ENCODE peak calls at places on chromosomes 4 and X, in ten cellular contexts. D is NCI-H748 treated with DMSO at 0.1 percent for 48 hours; R is astrocyte of the spinal cord; K is heart left ventricle; M is activated naive CD8-positive, alpha-beta T cell treated with anti-CD3 and anti-CD28 coated beads for 36 hours; V is mucosa of gallbladder; Y is NAMALWA; I is fibroblast of the aortic adventitia; S is EL; L is RKO. A is an unnamed sample.

GRCh38 chr4:101597204-101597603 is 193.3 kb upstream of the BANK1 start:
- DNase-seq in D (no peak), R (no peak), K (no peak), M (no peak), V (no peak), Y (peak), I (no peak), S (no peak), L (peak), A (no peak)

GRCh38 chr4:168693750-168694470 is 197.1 kb downstream of the PALLD start:
- DNase-seq in D (no peak), R (no peak), K (no peak), M (no peak), V (no peak), Y (no peak), I (no peak), S (no peak), L (peak), A (no peak)

GRCh38 chr4:170305627-170306026 is 215.9 kb upstream of the AADAT start:
- DNase-seq in D (no peak), R (no peak), K (no peak), M (no peak), V (no peak), Y (no peak), I (no peak), S (no peak), L (no peak), A (no peak)

GRCh38 chr4:155667538-155668511 is 1.2 kb downstream of the GUCY1A1 start:
- DNase-seq in D (peak), R (peak), K (peak), M (peak), V (peak), Y (no peak), I (peak), S (peak), L (no peak), A (peak)

GRCh38 chr4:141390527-141391046 is 169.9 kb downstream of the ZNF330 start:
- DNase-seq in D (no peak), R (no peak), K (no peak), M (no peak), V (no peak), Y (no peak), I (no peak), S (no peak), L (no peak), A (no peak)

GRCh38 chr4:88870428-88870827 is 172.8 kb upstream of the NAP1L5 start:
- DNase-seq in D (no peak), R (no peak), K (no peak), M (no peak), V (no peak), Y (no peak), I (no peak), S (no peak), L (no peak), A (no peak)

GRCh38 chr4:93710101-93710846 is 118.3 kb upstream of the ATOH1 start:
- DNase-seq in D (no peak), R (no peak), K (no peak), M (no peak), V (no peak), Y (peak), I (no peak), S (no peak), L (peak), A (no peak)

GRCh38 chrX:67563469-67564448 is 19.9 kb downstream of the AR start:
- DNase-seq in D (no peak), R (no peak), K (peak), M (no peak), V (no peak), Y (no peak), I (peak), S (no peak), L (no peak), A (peak)

GRCh38 chr4:58163172-58163571 is 1053.0 kb upstream of the IGFBP7 start:
- DNase-seq in D (no peak), R (no peak), K (no peak), M (no peak), V (no peak), Y (no peak), I (no peak), S (no peak), L (no peak), A (no peak)

GRCh38 chr4:8648296-8648695 is 55.7 kb downstream of the CPZ start:
- DNase-seq in D (no peak), R (no peak), K (no peak), M (no peak), V (no peak), Y (no peak), I (no peak), S (no peak), L (no peak), A (no peak)

GRCh38 chr4:173432430-173432829 is 33.5 kb upstream of the SCRG1 start:
- DNase-seq in D (no peak), R (no peak), K (no peak), M (no peak), V (no peak), Y (no peak), I (no peak), S (no peak), L (no peak), A (no peak)

GRCh38 chr4:76696109-76696508 is 201.8 kb downstream of the SOWAHB start:
- DNase-seq in D (no peak), R (peak), K (no peak), M (no peak), V (no peak), Y (no peak), I (peak), S (peak), L (no peak), A (no peak)

GRCh38 chr4:87353592-87353991 is 30.9 kb upstream of the HSD17B13 start:
- DNase-seq in D (peak), R (peak), K (peak), M (no peak), V (no peak), Y (peak), I (peak), S (peak), L (peak), A (peak)

GRCh38 chr4:75180217-75180616 is 247.3 kb downstream of the PARM1 start:
- DNase-seq in D (no peak), R (no peak), K (no peak), M (no peak), V (no peak), Y (no peak), I (no peak), S (no peak), L (no peak), A (no peak)

GRCh38 chr4:25958110-25958509 is 44.1 kb downstream of the SMIM20 start:
- DNase-seq in D (no peak), R (no peak), K (no peak), M (no peak), V (no peak), Y (no peak), I (no peak), S (no peak), L (no peak), A (no peak)

GRCh38 chr4:75142850-75143249 is 209.9 kb downstream of the PARM1 start:
- DNase-seq in D (no peak), R (no peak), K (no peak), M (no peak), V (no peak), Y (no peak), I (no peak), S (peak), L (no peak), A (peak)

GRCh38 chr4:1534076-1534872 is 128.0 kb upstream of the NKX1-1 start:
- DNase-seq in D (no peak), R (no peak), K (no peak), M (no peak), V (no peak), Y (no peak), I (no peak), S (no peak), L (no peak), A (no peak)

GRCh38 chr4:158020175-158020574 is 152.7 kb downstream of the GASK1B start:
- DNase-seq in D (no peak), R (peak), K (peak), M (no peak), V (peak), Y (no peak), I (peak), S (peak), L (peak), A (peak)

GRCh38 chrX:21493226-21493850 is 119.1 kb downstream of the CNKSR2 start:
- DNase-seq in D (no peak), R (peak), K (no peak), M (no peak), V (no peak), Y (no peak), I (peak), S (no peak), L (no peak), A (no peak)

GRCh38 chrX:135476378-135476777 is 44.1 kb upstream of the INTS6L start:
- DNase-seq in D (no peak), R (no peak), K (no peak), M (no peak), V (no peak), Y (no peak), I (no peak), S (no peak), L (no peak), A (peak)

GRCh38 chr4:149164282-149164681 is 651.4 kb downstream of the IQCM start:
- DNase-seq in D (no peak), R (peak), K (no peak), M (no peak), V (no peak), Y (no peak), I (peak), S (peak), L (no peak), A (peak)

GRCh38 chrX:13638826-13639225 is 14.1 kb upstream of the TCEANC start:
- DNase-seq in D (no peak), R (no peak), K (no peak), M (no peak), V (no peak), Y (no peak), I (no peak), S (no peak), L (no peak), A (no peak)

GRCh38 chr4:931194-931959 is 739 bp downstream of the GAK start:
- DNase-seq in D (no peak), R (no peak), K (no peak), M (peak), V (no peak), Y (peak), I (peak), S (peak), L (peak), A (no peak)